ENCODE peak calls at places on chromosomes 12 and 14, in nine cellular contexts. V, L, E, N, Z, I, O, W and Q are unnamed samples.

GRCh38 chr14:38839743-38840375 is 263.2 kb downstream of the SEC23A start:
- DNase-seq in Z (no peak), V (no peak), L (no peak), O (no peak), W (peak; percentile 2), I (no peak), E (no peak), N (no peak), Q (no peak)

GRCh38 chr14:100826371-100827139 is 637 bp downstream of the MEG3 start:
- DNase-seq in L (no peak), I (no peak), W (no peak), V (no peak), N (no peak), E (no peak), O (no peak), Z (no peak), Q (peak; percentile 37)

GRCh38 chr14:101761032-101761880 is at the start of gene PPP2R5C:
- DNase-seq in V (peak; percentile 90), N (peak; percentile 93), Z (peak; percentile 95), E (peak; percentile 95), O (peak; percentile 93), W (peak; percentile 91), L (peak; percentile 41), I (peak; percentile 95), Q (peak; percentile 94)

GRCh38 chr12:125533434-125534029 is 468.3 kb downstream of the AACS start:
- DNase-seq in O (peak; percentile 46), V (no peak), W (peak; percentile 33), N (no peak), I (peak; percentile 34), L (peak; percentile 50), E (no peak), Z (no peak), Q (no peak)

GRCh38 chr12:9635014-9635413 is 27.3 kb upstream of the KLRB1 start:
- DNase-seq in I (no peak), O (no peak), E (no peak), W (no peak), Z (no peak), N (no peak), L (no peak), V (no peak), Q (no peak)

GRCh38 chr12:65943388-65944137 is 119.3 kb downstream of the HMGA2 start:
- DNase-seq in O (no peak), L (no peak), I (no peak), V (no peak), E (no peak), N (no peak), W (no peak), Z (no peak), Q (no peak)

GRCh38 chr12:2543801-2544200 is 251.0 kb upstream of the FKBP4 start:
- DNase-seq in I (no peak), V (no peak), Z (no peak), N (no peak), E (no peak), W (no peak), O (no peak), L (no peak), Q (no peak)

GRCh38 chr12:102965281-102966155 is 8.0 kb downstream of the ASCL1 start:
- DNase-seq in L (no peak), Z (no peak), V (peak; percentile 47), I (no peak), E (no peak), W (no peak), N (no peak), O (no peak), Q (no peak)

GRCh38 chr12:77377116-77377515 is 311.7 kb upstream of the E2F7 start:
- DNase-seq in V (no peak), W (no peak), I (peak; percentile 4), N (no peak), O (no peak), E (no peak), Z (no peak), L (no peak), Q (no peak)

GRCh38 chr14:105087963-105088811 is 23.0 kb upstream of the GPR132 start:
- DNase-seq in I (peak; percentile 58), N (peak; percentile 15), W (peak; percentile 95), L (no peak), Z (peak; percentile 64), E (peak; percentile 47), V (no peak), O (peak; percentile 23), Q (peak; percentile 77)

GRCh38 chr12:76199808-76200207 is 115.3 kb upstream of the NAP1L1 start:
- DNase-seq in E (no peak), I (no peak), V (no peak), L (no peak), O (no peak), N (no peak), W (no peak), Z (no peak), Q (no peak)

GRCh38 chr12:4388032-4388431 is 8.5 kb upstream of the FGF23 start:
- DNase-seq in V (peak; percentile 22), N (no peak), O (no peak), W (no peak), E (no peak), Z (no peak), I (no peak), L (no peak), Q (no peak)

GRCh38 chr12:45612044-45612794 is 117.3 kb upstream of the ARID2 start:
- DNase-seq in E (no peak), V (no peak), W (no peak), I (no peak), N (no peak), O (no peak), Z (no peak), L (no peak), Q (no peak)

GRCh38 chr14:102285106-102285505 is 19.9 kb downstream of the MOK start:
- DNase-seq in E (no peak), I (no peak), V (no peak), Z (no peak), L (no peak), W (no peak), N (no peak), O (no peak), Q (no peak)

GRCh38 chr14:101586531-101587402 is 25.5 kb downstream of the DIO3 start:
- DNase-seq in V (no peak), W (no peak), Z (no peak), L (no peak), E (peak; percentile 6), I (no peak), O (no peak), N (no peak), Q (peak; percentile 15)

GRCh38 chr12:6943387-6943718 is 263 bp upstream of the RNU7-1 start:
- DNase-seq in Z (peak; percentile 86), E (peak; percentile 93), V (no peak), O (peak; percentile 86), W (peak; percentile 95), I (peak; percentile 94), N (peak; percentile 86), L (no peak), Q (peak; percentile 85)

GRCh38 chr12:105453306-105453705 is 122.8 kb downstream of the C12orf75 start:
- DNase-seq in N (no peak), E (no peak), V (no peak), I (no peak), O (no peak), Z (no peak), W (no peak), L (no peak), Q (no peak)

GRCh38 chr12:132444957-132445883 is 44.7 kb upstream of the FBRSL1 start:
- DNase-seq in I (peak; percentile 55), Z (no peak), O (peak; percentile 43), E (no peak), L (no peak), V (no peak), W (no peak), N (peak; percentile 87), Q (no peak)

GRCh38 chr12:113261847-113262470 is 40.7 kb downstream of the TPCN1 start:
- DNase-seq in E (no peak), O (no peak), W (no peak), L (no peak), N (no peak), Z (no peak), V (no peak), I (no peak), Q (no peak)

GRCh38 chr12:77324763-77325468 is 259.5 kb upstream of the E2F7 start:
- DNase-seq in W (peak; percentile 68), V (no peak), O (peak; percentile 79), Z (peak; percentile 77), E (peak; percentile 28), L (peak; percentile 19), N (no peak), I (peak; percentile 61), Q (peak; percentile 80)

GRCh38 chr14:81450100-81450531 is 50.0 kb upstream of the STON2 start:
- DNase-seq in V (no peak), E (no peak), I (no peak), L (peak; percentile 47), O (no peak), Z (peak; percentile 73), W (no peak), N (no peak), Q (peak; percentile 77)
- H3K27ac ChIP-seq in V (no peak overlapping the region), E (no peak overlapping the region), I (no peak overlapping the region), L (no peak overlapping the region), O (peak overlapping the region; percentile 10), Z (no peak overlapping the region), W (no peak overlapping the region), N (no peak overlapping the region), Q (no peak overlapping the region)

DNA sequence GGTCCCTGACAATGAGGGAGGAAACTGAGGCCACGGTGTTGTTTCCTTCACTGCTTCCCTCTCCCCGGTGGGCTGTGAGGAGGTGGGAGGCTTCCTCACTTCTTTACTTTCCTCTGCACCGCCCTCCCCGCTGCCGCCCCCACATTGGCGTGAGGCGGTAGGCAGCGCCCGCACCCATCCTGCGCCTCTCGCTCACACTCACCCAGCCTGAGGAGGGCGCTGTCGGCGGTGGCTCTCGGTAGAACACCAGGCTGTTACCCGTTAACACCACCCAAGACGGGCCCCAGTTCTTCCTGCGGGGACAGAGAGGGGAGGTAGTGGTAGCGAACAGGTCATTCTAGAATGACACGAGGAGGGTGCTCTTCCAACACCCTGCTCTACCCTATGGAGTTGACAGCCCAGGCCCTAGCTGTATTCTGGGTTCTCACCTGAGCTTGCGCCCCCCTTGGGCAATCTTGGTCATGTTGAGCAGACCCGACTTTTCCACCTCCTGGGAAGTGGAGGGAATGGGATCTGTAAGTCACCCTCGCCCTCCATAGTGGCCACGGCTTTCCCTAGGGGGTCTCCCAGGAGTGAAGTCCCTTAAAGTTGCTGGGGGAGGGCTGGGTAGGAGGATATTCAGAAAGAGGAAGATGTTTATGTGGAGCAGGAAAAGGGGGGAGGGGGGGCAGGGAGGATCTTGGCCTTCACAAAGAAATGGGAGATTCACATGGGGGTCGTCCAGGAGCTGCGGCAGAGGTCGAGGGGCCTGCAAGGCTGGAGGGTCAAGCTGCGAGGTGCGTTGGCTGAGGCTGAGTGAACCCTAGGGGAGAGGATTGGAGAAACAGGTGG is 3.3 kb downstream of the ARHGAP9 start:
- DNase-seq in E (no peak), V (no peak), W (no peak), N (peak; percentile 69), I (no peak), L (no peak), Z (no peak), O (peak; percentile 41), Q (no peak)
- H3K4me3 ChIP-seq in E (peak overlapping the region; percentile 7), V (peak overlapping the region; percentile 34), W (no peak overlapping the region), N (peak overlapping the region; percentile 43), I (no peak overlapping the region), L (peak overlapping the region; percentile 52), Z (peak overlapping the region; percentile 50), O (peak overlapping the region; percentile 36), Q (no peak overlapping the region)

GRCh38 chr12:118135788-118136558 is at the start of gene PEBP1:
- DNase-seq in Z (peak; percentile 96), N (peak; percentile 94), W (peak; percentile 96), O (peak; percentile 96), L (peak; percentile 60), V (peak; percentile 93), E (peak; percentile 97), I (peak; percentile 96), Q (peak; percentile 94)
- TF ChIP-seq POLR2A in Z (no peak), N (peak; percentile 91), W (peak; percentile 87), O (no peak), L (peak; percentile 50), V (peak; percentile 87), E (peak; percentile 96), I (peak; percentile 96), Q (peak; percentile 81)

GRCh38 chr14:59332727-59333126 is 132.5 kb downstream of the GPR135 start:
- DNase-seq in L (no peak), E (no peak), V (no peak), I (no peak), O (no peak), N (no peak), W (peak; percentile 41), Z (no peak), Q (no peak)
- H3K27ac ChIP-seq in L (no peak overlapping the region), E (no peak overlapping the region), V (peak overlapping the region; percentile 61), I (no peak overlapping the region), O (peak overlapping the region; percentile 82), N (peak overlapping the region; percentile 76), W (peak overlapping the region; percentile 13), Z (peak overlapping the region; percentile 74), Q (no peak overlapping the region)